ENCODE peak calls at places on chromosome 14, in seven cellular contexts. S is BE2C, V is kidney, O is lower lobe of right lung, D is ascending aorta, M is heart right ventricle, F is neural progenitor cell. A is an unnamed sample. For H3K4me1, the result is how much of the 10 kb centered on the place peaks cover.

GRCh38 chr14:63257299-63257698 is 53.1 kb downstream of the RHOJ start:
- DNase-seq in M (no peak), O (no peak), V (no peak), D (no peak), F (peak), S (no peak), A (no peak)

GRCh38 chr14:105533811-105534498 is 7.6 kb downstream of the TMEM121 start:
- DNase-seq in M (no peak), S (no peak), V (no peak), O (no peak), D (no peak), F (no peak), A (no peak)

GRCh38 chr14:75363570-75364227 is 64.1 kb upstream of the JDP2 start:
- DNase-seq in V (no peak), D (no peak), O (no peak), S (no peak), M (no peak), F (no peak), A (no peak)

GRCh38 chr14:75987201-75987970 is 1.8 kb downstream of the IFT43 start:
- DNase-seq in D (no peak), V (no peak), O (no peak), F (no peak), M (no peak), S (no peak), A (no peak)

GRCh38 chr14:38210587-38211257 is 3.0 kb downstream of the SSTR1 start:
- DNase-seq in M (no peak), D (no peak), V (peak), S (peak), F (peak), O (no peak), A (no peak)

GRCh38 chr14:65260786-65261185 is 151.7 kb upstream of the FUT8 start:
- DNase-seq in D (no peak), S (no peak), O (no peak), M (no peak), V (no peak), F (no peak), A (no peak)

GRCh38 chr14:37587881-37588666 is 7.0 kb downstream of the FOXA1 start:
- DNase-seq in D (no peak), O (no peak), S (no peak), M (no peak), V (peak), F (peak), A (no peak)

GRCh38 chr14:30621354-30621953 is 665 bp upstream of the SCFD1 start:
- DNase-seq in D (no peak), F (peak), M (no peak), S (peak), O (peak), V (no peak), A (no peak)

GRCh38 chr14:35973770-35974169 is 147.6 kb downstream of the BRMS1L start:
- DNase-seq in V (no peak), F (no peak), O (no peak), S (no peak), D (no peak), M (no peak), A (no peak)

GRCh38 chr14:94292526-94292871 is 569 bp downstream of the SERPINA10 start:
- DNase-seq in F (no peak), D (no peak), S (no peak), O (no peak), M (no peak), V (no peak), A (no peak)

GRCh38 chr14:51333299-51333698 is 93.3 kb downstream of the TMX1 start:
- DNase-seq in D (no peak), M (no peak), F (no peak), V (no peak), O (no peak), S (no peak), A (no peak)

GRCh38 chr14:92729632-92730358 is 18.6 kb downstream of the LGMN start:
- DNase-seq in O (no peak), D (no peak), F (no peak), M (no peak), V (no peak), S (no peak), A (no peak)

GRCh38 chr14:26121181-26121580 is 476.7 kb downstream of the NOVA1 start:
- DNase-seq in S (no peak), V (no peak), M (no peak), O (no peak), D (no peak), F (no peak), A (no peak)

GRCh38 chr14:52153939-52154338 is 85.1 kb upstream of the NID2 start:
- DNase-seq in O (no peak), F (no peak), D (no peak), S (no peak), M (no peak), V (no peak), A (no peak)

GRCh38 chr14:35306114-35306513 is 13.9 kb downstream of the PSMA6 start:
- DNase-seq in D (no peak), V (no peak), M (no peak), O (no peak), S (no peak), F (no peak), A (no peak)

GRCh38 chr14:105226198-105226597 is 22.1 kb upstream of the BTBD6 start:
- DNase-seq in S (no peak), M (no peak), F (no peak), O (no peak), D (no peak), V (peak), A (no peak)

GRCh38 chr14:101823511-101824120 is 62.1 kb downstream of the PPP2R5C start:
- DNase-seq in O (no peak), M (no peak), S (no peak), F (no peak), V (no peak), D (no peak), A (no peak)

GRCh38 chr14:87632796-87633195 is 360.2 kb downstream of the GALC start:
- DNase-seq in V (no peak), D (no peak), M (no peak), F (no peak), S (no peak), O (no peak), A (no peak)

GRCh38 chr14:90383731-90384542 is 12.9 kb upstream of the CALM1 start:
- DNase-seq in V (peak), F (peak), O (peak), D (no peak), S (peak), M (peak), A (peak)

GRCh38 chr14:98112211-98112780 is 1159.7 kb downstream of the BCL11B start:
- DNase-seq in O (no peak), F (peak), S (no peak), V (no peak), D (no peak), M (no peak), A (no peak)

GRCh38 chr14:39050389-39050788 is 52.6 kb downstream of the SEC23A start:
- DNase-seq in O (no peak), S (no peak), F (no peak), V (no peak), M (no peak), D (no peak), A (no peak)

GRCh38 chr14:64723691-64724577 is 19.7 kb downstream of the PLEKHG3 start:
- DNase-seq in S (no peak), M (no peak), O (no peak), D (no peak), V (no peak), F (peak), A (no peak)

GRCh38 chr14:104856157-104856868 is 8.8 kb upstream of the CEP170B start:
- DNase-seq in S (peak), M (no peak), O (no peak), F (no peak), V (peak), D (no peak), A (no peak)

DNA sequence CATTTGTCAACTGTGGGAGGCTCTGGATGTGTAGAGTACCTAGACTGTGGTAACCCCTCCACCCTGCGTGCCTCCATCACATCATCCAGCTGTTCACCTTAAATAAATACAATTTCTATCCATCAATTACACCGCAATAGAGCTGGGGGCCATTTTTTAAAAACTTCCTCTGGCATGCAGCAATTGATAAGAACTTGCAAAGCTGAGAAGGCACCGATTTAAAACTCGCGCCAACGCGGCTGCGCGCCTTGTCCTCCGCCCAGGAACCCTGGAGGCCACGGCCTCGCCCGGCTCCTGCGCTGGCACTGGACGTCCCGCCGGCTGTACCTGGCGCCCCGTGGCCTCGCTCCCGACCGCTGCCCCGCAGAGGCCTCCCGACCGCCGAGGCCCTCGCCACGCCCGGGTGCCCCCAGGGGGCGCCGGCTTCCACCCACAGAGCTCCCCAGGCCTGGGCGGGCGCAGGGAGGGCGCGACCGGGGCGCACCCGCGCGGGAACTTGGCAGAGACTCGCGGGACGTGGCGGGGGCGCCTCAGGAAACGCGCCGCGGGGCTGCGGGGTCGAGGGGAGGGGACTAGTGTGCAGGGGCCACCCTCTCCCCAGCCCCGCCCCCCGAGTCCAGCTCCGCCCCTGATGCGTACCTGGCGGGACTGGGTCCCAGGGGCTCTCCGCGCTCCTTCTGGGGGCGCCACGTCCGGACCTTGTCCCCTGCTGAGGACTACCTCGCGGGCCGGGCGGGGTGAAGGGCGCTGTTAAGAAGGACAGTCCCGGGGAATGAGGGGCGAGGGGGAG is 65.6 kb downstream of the TNFAIP2 start:
- DNase-seq in D (no peak), M (peak), F (peak), O (peak), V (peak), S (no peak), A (peak)
- TF ChIP-seq CTCF in D (peak), M (peak), F (peak), O (peak), V (peak), S (no peak), A (no peak)

GRCh38 chr14:28759658-28760313 is 6.8 kb upstream of the FOXG1 start:
- DNase-seq in S (no peak), V (no peak), F (peak), O (no peak), M (no peak), D (no peak), A (no peak)
- H3K4me3 ChIP-seq in S (no peak), V (no peak), F (peak), O (no peak), M (no peak), D (no peak), A (no peak)

DNA sequence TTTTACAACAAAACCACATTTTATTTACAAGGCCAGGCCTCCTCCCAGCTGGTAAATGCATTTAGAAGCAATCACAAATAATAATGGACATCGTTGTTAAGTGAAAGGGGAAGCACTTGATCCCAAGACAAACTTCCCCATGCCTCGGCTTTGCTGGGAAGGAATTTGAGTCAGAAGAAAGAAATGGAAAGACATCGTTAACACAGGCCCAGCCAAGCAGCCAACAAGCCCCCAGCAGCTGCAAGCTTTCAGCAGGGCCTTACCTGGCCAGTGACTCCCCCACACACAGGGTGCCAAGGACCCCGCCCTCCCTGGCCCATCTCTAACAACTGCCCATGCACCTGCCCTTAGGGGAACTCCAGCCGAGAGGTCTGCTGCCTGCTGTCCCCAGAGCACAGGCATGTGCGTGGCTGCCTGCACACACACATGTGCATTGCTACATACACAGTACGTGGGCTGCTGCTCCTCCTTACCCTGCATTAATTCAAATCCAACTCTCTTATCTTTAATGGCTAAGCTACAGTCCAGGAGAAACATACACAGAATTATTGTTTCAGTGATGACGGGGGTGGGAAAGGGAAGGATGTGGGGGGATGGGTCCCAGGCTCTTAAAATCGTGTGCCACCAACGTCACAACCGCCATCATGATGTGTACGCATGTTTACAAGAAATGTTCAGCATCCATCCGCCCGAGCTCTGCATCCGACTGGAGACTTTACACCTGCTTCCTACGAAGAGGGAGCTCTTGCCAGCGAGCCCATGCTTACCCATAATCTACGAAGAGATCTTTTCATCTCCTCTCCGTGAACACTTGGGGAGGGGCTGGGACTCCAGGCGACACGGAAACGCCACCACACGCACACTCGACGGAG is 9.8 kb downstream of the BCL11B start:
- DNase-seq in F (no peak), O (no peak), D (peak), S (no peak), M (no peak), V (no peak), A (no peak)
- H3K4me1 ChIP-seq in F (under half), O (under half), D (under half), S (under half), M (under half), V (under half), A (under half)

DNA sequence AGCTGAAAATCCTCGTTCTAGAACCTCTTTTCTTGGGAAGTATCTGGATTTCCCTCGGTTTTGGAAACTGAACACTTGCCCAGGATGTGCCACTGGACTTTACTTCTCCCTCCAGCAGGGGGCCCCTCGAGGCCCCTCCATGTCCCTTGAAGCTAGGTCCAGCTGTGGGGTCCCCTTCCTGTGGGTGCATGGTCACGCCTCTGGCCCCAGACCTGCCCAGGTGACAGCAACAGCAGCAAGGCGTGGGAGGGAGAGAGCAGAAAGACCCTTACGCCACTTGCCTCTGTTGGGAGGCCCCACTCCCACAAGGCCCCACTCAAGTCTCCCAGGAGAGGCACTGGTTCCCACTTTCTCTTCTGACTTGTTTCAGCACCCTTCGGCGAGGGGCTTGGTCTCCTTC is 3.1 kb downstream of the SLC25A29 start:
- DNase-seq in F (peak), S (peak), O (no peak), D (no peak), M (no peak), V (no peak), A (no peak)
- TF ChIP-seq CTCF in F (peak), S (peak), O (peak), D (peak), M (peak), V (peak), A (no peak)

DNA sequence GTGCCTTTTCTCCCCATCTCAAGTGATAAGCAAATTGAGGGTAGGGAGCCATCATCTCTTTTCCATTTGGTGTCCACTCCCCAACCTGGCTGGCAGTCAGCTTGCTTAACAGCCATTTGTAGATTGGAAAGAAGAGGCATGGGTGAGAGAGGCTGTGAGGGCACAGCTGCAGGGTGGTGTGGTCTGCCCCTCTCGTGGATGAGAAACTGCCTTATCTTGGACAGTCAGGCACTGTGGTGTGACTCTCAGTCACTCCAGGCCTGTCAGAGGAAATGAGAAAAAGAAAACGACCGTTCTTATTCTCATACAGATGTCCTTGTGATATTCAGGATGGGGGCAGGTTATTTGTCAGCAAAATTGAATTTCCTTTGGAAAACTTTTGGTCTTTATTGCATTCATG is 65.1 kb upstream of the SRSF5 start:
- DNase-seq in S (no peak), V (no peak), M (no peak), F (no peak), D (no peak), O (no peak), A (no peak)
- H3K4me3 ChIP-seq in S (no peak), V (no peak), M (no peak), F (no peak), D (no peak), O (no peak), A (no peak)

DNA sequence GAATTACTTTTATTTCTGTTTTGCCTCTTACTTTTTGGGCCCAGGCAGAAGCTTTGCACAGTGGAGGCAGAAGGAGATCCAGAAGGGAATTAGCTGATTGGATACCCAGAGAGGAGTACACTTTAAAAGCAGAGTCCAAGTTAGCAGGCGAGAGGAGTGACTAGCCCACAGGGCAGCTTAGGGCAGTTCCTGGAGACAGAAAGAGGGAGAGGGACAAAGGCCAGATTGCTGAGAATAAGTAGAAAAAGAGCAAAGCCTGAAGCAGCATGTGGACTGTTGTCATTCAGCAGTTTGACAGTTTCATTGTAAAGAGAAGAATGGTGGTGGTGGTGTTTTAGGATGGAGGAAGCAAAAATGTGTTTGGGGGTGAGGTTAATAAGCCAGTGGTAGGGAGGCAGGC is 95.1 kb downstream of the PELI2 start:
- DNase-seq in D (no peak), V (no peak), S (no peak), F (peak), O (no peak), M (no peak), A (no peak)
- H3K4me1 ChIP-seq in D (under half), V (under half), S (under half), F (under half), O (under half), M (under half), A (under half)

DNA sequence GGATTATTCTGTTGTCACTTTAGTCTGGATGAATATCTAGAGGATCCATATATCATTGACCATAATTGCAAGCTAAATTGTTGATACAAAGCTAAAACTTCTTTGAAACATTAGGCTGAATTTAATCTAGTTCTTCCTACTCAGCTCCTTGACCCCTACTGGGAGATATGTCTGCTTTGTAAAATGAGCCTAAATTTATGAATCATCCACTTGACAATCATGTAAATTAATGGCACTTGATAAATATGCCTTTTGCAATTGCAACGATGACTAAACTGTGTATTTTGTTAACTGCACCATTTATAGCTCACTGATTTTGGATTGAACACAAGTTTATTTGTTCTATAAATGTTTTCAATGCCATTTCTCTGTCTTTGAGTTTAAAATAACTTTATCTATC is 1616.5 kb upstream of the FLRT2 start:
- DNase-seq in D (no peak), S (no peak), V (no peak), F (no peak), O (no peak), M (no peak), A (no peak)
- TF ChIP-seq CTCF in D (no peak), S (no peak), V (no peak), F (no peak), O (no peak), M (no peak), A (no peak)

DNA sequence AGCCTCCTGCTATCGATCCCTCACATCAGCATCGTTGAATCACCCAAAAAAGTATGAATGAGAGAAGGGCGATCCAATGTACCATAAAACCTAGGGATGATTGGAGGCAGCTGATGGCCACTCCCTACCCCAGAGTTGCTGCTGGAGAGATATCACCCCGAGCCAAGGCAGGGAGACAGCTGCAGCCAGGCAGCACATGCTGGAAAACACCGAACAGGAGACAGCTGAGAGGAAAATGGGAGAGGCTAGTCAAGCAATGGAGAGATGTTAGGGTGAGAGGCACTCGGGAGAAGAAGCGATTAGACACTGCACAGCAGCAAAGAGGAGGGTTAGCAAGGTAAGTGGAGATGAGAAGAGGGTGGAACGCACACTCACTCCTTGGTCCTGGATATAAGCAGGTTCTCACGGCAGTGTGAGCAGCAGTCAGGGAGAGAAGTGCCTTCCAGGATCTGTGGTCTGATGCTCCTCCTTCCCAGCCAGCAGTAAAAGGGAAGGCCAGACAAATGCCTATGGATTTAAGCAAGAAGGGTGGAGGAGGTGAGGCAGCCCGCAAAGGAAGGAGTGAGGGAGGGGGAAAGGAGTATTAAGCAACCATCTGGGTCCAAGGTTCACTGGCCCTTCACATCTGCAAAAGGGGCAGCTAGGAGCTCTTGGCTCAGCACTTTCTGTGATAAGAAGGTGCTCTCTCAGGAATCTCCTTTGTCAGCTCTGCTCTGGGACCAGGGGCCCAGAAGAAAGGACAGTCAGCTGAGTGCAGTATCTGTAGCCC is at the start of gene SLC7A7:
- DNase-seq in M (no peak), D (no peak), F (no peak), V (no peak), S (no peak), O (no peak), A (no peak)
- H3K4me3 ChIP-seq in M (no peak), D (peak), F (no peak), V (peak), S (no peak), O (peak), A (no peak)